ENCODE peak calls at places on chromosome 15, in ten cellular contexts. K is brain microvascular endothelial cell; M is SJSA1; T is psoas muscle; H is effector memory CD4-positive, alpha-beta T cell; X is transverse colon; D is RWPE1; Q is OCI-LY7; J is HL-60; Y is gastrocnemius medialis. A is an unnamed sample.

GRCh38 chr15:80138962-80139361 is 13.8 kb upstream of the FAH start:
- DNase-seq in K (no peak), M (no peak), T (no peak), H (no peak), X (no peak), D (no peak), Q (no peak), J (no peak), Y (no peak), A (no peak)

GRCh38 chr15:75823860-75824613 is 19.2 kb upstream of the UBE2Q2 start:
- DNase-seq in K (no peak), M (peak; percentile 21), T (no peak), H (no peak), X (no peak), D (no peak), Q (no peak), J (no peak), Y (no peak), A (no peak)

GRCh38 chr15:79595995-79596622 is 164.0 kb downstream of the MINAR1 start:
- DNase-seq in K (peak; percentile 16), M (peak; percentile 53), T (no peak), H (no peak), X (peak; percentile 47), D (peak; percentile 91), Q (peak; percentile 92), J (peak; percentile 91), Y (peak; percentile 27), A (peak; percentile 27)

GRCh38 chr15:32818758-32819405 is 101.1 kb downstream of the GREM1 start:
- DNase-seq in K (no peak), M (no peak), T (no peak), H (no peak), X (no peak), D (no peak), Q (no peak), J (no peak), Y (no peak), A (peak; percentile 63)

GRCh38 chr15:79308874-79309273 is 2.0 kb upstream of the TMED3 start:
- DNase-seq in K (no peak), M (no peak), T (no peak), H (no peak), X (no peak), D (no peak), Q (no peak), J (peak; percentile 11), Y (no peak), A (no peak)

GRCh38 chr15:70064441-70064840 is 33.3 kb downstream of the TLE3 start:
- DNase-seq in K (no peak), M (no peak), T (no peak), H (no peak), X (no peak), D (no peak), Q (no peak), J (no peak), Y (no peak), A (no peak)

GRCh38 chr15:60444289-60444912 is 34.5 kb downstream of the ICE2 start:
- DNase-seq in K (peak; percentile 26), M (peak; percentile 28), T (no peak), H (no peak), X (no peak), D (peak; percentile 53), Q (no peak), J (no peak), Y (no peak), A (no peak)

GRCh38 chr15:47431501-47431900 is 285.8 kb upstream of the SEMA6D start:
- DNase-seq in K (peak; percentile 98), M (peak; percentile 75), T (no peak), H (no peak), X (no peak), D (no peak), Q (no peak), J (no peak), Y (no peak), A (peak; percentile 62)

DNA sequence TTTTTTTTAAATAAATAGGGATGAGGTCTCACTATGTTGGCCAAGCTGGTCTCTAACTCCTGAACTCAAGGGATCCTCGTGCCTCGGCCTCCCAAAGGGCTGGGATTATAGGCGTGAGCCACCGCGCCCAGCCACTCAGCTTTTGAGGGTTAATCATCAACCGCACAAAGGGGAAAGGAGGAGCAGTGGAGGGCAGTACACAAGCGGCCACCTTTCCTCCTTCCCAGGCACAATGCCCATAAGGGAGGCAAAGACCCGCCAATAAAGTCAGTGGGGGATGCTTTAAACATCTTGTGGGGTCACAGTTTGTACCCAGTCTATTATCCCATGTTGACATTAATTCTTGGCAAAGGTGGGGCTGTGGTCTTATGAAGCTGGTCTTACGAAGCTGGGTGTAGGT is 32.4 kb downstream of the EHD4 start:
- DNase-seq in K (no peak), M (no peak), T (no peak), H (no peak), X (no peak), D (no peak), Q (no peak), J (no peak), Y (no peak), A (no peak)
- H3K27ac ChIP-seq in K (peak overlapping the region; percentile 48), M (peak overlapping the region; percentile 32), T (no peak overlapping the region), H (peak overlapping the region; percentile 52), X (no peak overlapping the region), D (peak overlapping the region; percentile 83), Q (no peak overlapping the region), J (no peak overlapping the region), Y (no peak overlapping the region), A (peak overlapping the region; percentile 55)

GRCh38 chr15:31486506-31486905 is 159.9 kb downstream of the KLF13 start:
- DNase-seq in K (no peak), M (no peak), T (no peak), H (no peak), X (no peak), D (no peak), Q (no peak), J (no peak), Y (peak; percentile 3), A (no peak)

GRCh38 chr15:31488437-31489204 is 162.0 kb downstream of the KLF13 start:
- DNase-seq in K (peak; percentile 79), M (peak; percentile 87), T (peak; percentile 27), H (no peak), X (peak; percentile 75), D (peak; percentile 93), Q (peak; percentile 83), J (peak; percentile 69), Y (peak; percentile 43), A (peak; percentile 81)

GRCh38 chr15:31486906-31487695 is 160.5 kb downstream of the KLF13 start:
- DNase-seq in K (no peak), M (no peak), T (no peak), H (no peak), X (no peak), D (no peak), Q (no peak), J (no peak), Y (peak; percentile 11), A (no peak)

GRCh38 chr15:31489281-31489680 is 162.6 kb downstream of the KLF13 start:
- DNase-seq in K (no peak), M (no peak), T (no peak), H (no peak), X (no peak), D (no peak), Q (no peak), J (no peak), Y (peak; percentile 5), A (no peak)

GRCh38 chr15:31487811-31488436 is 161.3 kb downstream of the KLF13 start:
- DNase-seq in K (peak; percentile 40), M (no peak), T (no peak), H (no peak), X (no peak), D (peak; percentile 18), Q (peak; percentile 61), J (no peak), Y (peak; percentile 13), A (no peak)
- H3K27ac ChIP-seq in K (no peak overlapping the region), M (peak overlapping the region; percentile 17), T (no peak overlapping the region), H (no peak overlapping the region), X (peak overlapping the region; percentile 67), D (peak overlapping the region; percentile 90), Q (no peak overlapping the region), J (no peak overlapping the region), Y (no peak overlapping the region), A (no peak overlapping the region)

DNA sequence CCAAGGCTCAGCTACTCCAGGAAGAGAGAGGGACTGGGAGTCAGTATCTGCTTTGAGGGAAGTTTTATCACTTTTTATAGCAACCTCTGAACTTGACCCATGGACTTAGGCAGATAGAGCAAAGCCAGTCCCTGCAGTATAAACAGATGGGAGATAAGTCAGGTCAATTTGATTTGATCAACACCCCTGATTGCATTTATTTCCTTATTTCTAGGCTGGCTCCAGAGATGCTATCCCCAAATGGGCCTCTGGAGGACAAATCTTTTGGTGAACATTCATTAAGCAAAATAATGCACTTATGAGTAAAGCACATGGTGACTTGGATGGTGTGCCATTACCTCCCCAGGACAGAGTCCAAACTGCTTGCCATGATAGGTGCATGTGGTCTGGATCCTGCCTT is 8.9 kb upstream of the IDH3A start:
- DNase-seq in K (no peak), M (no peak), T (no peak), H (no peak), X (no peak), D (no peak), Q (no peak), J (no peak), Y (no peak), A (no peak)
- H3K27ac ChIP-seq in K (no peak overlapping the region), M (no peak overlapping the region), T (no peak overlapping the region), H (no peak overlapping the region), X (peak overlapping the region; percentile 59), D (no peak overlapping the region), Q (no peak overlapping the region), J (no peak overlapping the region), Y (no peak overlapping the region), A (no peak overlapping the region)

GRCh38 chr15:43529587-43530345 is 12.4 kb downstream of the MAP1A start:
- DNase-seq in K (no peak), M (no peak), T (no peak), H (no peak), X (no peak), D (no peak), Q (no peak), J (no peak), Y (no peak), A (no peak)

GRCh38 chr15:43528542-43529007 is 11.2 kb downstream of the MAP1A start:
- DNase-seq in K (no peak), M (no peak), T (no peak), H (no peak), X (no peak), D (no peak), Q (no peak), J (no peak), Y (no peak), A (no peak)

GRCh38 chr15:43527802-43528541 is 10.6 kb downstream of the MAP1A start:
- DNase-seq in K (no peak), M (no peak), T (no peak), H (no peak), X (no peak), D (no peak), Q (no peak), J (no peak), Y (no peak), A (no peak)

GRCh38 chr15:43529141-43529540 is 11.7 kb downstream of the MAP1A start:
- DNase-seq in K (no peak), M (no peak), T (no peak), H (no peak), X (no peak), D (no peak), Q (no peak), J (no peak), Y (no peak), A (no peak)

DNA sequence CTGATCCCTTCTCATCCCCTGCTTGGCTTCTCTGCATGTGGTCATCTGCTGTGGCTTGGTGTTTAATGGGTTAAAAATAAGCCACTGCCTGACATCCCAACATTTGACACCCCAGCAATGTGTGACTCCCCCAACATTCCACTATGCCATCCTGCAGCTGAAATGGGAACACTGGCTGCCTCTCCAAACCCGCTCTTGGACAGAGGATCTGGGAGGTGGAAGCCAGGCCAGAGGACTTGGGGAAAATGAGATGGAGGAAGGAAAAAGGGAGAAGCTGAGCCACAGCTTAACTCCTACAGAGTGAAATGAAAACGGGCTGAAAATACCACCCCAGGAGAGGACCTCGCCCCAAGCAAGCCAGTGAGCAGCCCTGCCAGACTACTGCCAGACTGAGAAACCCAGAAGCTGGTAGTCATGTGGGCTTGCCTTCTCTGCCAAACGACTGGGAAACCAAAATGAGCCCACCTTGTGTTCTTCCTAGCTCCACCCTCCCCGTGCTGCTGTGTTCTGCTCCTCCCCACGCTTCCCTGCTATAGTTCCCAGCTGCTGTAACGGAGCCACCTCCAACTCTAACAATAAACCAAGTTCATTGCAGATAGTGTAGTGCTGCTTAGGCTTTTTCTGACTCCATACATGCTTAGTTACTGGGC is 13.7 kb downstream of the MAP1A start:
- DNase-seq in K (no peak), M (no peak), T (no peak), H (no peak), X (no peak), D (no peak), Q (no peak), J (no peak), Y (no peak), A (no peak)
- H3K27ac ChIP-seq in K (no peak overlapping the region), M (no peak overlapping the region), T (no peak overlapping the region), H (no peak overlapping the region), X (no peak overlapping the region), D (peak overlapping the region; percentile 22), Q (no peak overlapping the region), J (no peak overlapping the region), Y (no peak overlapping the region), A (no peak overlapping the region)